ENCODE peak calls at places on chromosomes 16 and 17, in seven cellular contexts. Y is testis; D is RWPE1; I is sigmoid colon; P is esophagus muscularis mucosa; W is CD8-positive, alpha-beta T cell; E is thoracic aorta. B is an unnamed sample.

GRCh38 chr17:14815079-14815478 is 450.0 kb downstream of the PMP22 start:
- DNase-seq in Y (no peak), D (peak), I (no peak), P (no peak), W (no peak), E (no peak), B (no peak)

GRCh38 chr17:71188811-71189492 is 931.9 kb upstream of the SOX9 start:
- DNase-seq in Y (no peak), D (peak), I (no peak), P (no peak), W (no peak), E (no peak), B (no peak)

GRCh38 chr16:10003486-10003885 is 178.7 kb downstream of the GRIN2A start:
- DNase-seq in Y (no peak), D (no peak), I (no peak), P (no peak), W (no peak), E (no peak), B (no peak)

GRCh38 chr17:56948491-56948890 is 12.4 kb downstream of the COIL start:
- DNase-seq in Y (no peak), D (no peak), I (no peak), P (no peak), W (no peak), E (no peak), B (no peak)

GRCh38 chr17:64123114-64123513 is 6.8 kb downstream of the ERN1 start:
- DNase-seq in Y (no peak), D (no peak), I (no peak), P (no peak), W (no peak), E (no peak), B (no peak)

GRCh38 chr16:19868421-19868820 is 16.2 kb downstream of the GPRC5B start:
- DNase-seq in Y (peak), D (no peak), I (no peak), P (no peak), W (no peak), E (no peak), B (no peak)

GRCh38 chr17:40351185-40352043 is 13.1 kb downstream of the GJD3 start:
- DNase-seq in Y (no peak), D (no peak), I (no peak), P (no peak), W (no peak), E (no peak), B (no peak)

GRCh38 chr16:84069540-84069939 is 26.9 kb upstream of the SLC38A8 start:
- DNase-seq in Y (no peak), D (no peak), I (no peak), P (no peak), W (no peak), E (no peak), B (no peak)

GRCh38 chr17:19024101-19025078 is 19.8 kb upstream of the FAM83G start:
- DNase-seq in Y (no peak), D (peak), I (peak), P (no peak), W (no peak), E (no peak), B (no peak)

GRCh38 chr17:40532520-40533253 is 31.3 kb upstream of the TNS4 start:
- DNase-seq in Y (no peak), D (no peak), I (peak), P (no peak), W (no peak), E (no peak), B (no peak)

GRCh38 chr17:62617894-62618472 is 9.5 kb upstream of the MRC2 start:
- DNase-seq in Y (no peak), D (no peak), I (no peak), P (no peak), W (no peak), E (no peak), B (no peak)

GRCh38 chr17:45218895-45219661 is 2.6 kb upstream of the FMNL1 start:
- DNase-seq in Y (peak), D (peak), I (peak), P (no peak), W (peak), E (peak), B (peak)

DNA sequence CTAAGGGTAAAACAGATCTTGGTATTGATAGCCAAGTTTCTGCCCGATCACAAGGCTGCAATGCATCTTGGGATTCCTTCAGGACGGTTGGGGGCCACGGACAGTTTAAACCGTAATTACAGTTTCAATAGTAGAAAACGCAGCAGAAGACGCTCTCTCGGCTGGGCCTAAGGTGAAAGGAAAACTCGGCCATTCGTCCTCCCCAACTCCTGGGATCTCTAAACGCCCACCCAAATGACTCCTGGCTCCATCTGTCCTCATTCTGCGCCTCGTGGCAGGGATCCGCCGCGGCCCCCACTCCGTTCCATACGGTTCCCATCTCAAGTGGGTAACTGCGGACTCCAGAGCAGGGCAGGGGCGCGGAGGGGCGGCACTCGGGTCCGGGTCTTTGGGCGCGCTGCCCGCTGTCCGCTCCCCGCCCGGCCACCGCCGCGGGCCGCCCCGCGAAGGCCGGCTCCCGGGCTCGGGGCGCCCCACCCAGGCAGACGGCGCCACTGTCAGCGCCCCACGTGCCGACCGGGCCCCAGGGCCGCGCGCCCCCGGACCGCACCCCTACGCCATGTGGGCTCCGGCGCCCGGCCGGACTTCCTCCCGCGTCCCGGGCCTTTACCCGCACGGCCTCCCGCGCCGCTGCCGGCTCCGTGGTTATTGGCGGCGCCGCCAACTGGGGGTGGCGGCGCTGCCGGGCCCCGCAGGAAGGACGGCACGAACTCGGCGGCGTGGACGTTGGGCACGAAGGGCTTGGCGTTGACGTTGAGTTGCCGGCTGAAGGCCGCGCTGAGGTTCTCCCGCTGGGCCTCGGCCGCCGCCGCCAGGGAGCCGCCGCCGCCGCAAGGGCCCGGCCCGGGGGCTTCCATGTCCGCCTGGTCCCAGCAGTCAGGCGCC is 755 bp downstream of the GSPT1 start:
- DNase-seq in Y (peak), D (no peak), I (peak), P (no peak), W (peak), E (no peak), B (peak)
- TF ChIP-seq CTCF in Y (peak), D (no peak), I (no peak), P (peak), W (no peak), E (no peak), B (no peak)

DNA sequence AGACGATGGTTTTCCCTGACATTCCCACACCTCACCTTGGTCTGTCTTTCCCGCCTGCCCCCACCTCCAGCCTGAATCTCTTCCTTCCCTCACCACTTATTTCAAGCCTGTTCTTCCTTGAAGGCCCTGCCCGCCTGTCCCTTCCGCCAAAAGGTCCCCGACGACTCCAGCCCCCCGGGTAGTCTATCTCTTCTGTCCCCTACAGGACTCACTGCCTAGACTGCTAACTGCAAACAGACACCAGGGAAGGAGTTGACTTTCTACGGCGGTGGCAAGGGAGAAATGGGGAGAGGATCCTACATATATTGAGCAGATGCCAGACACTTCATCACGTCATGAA is 53.7 kb downstream of the NT5M start:
- DNase-seq in Y (no peak), D (no peak), I (no peak), P (no peak), W (no peak), E (no peak), B (no peak)
- H3K27ac ChIP-seq in Y (no peak), D (no peak), I (no peak), P (no peak), W (no peak), E (no peak), B (no peak)

GRCh38 chr17:58517378-58517927 is 3.0 kb upstream of the MTMR4 start:
- DNase-seq in Y (no peak), D (no peak), I (no peak), P (no peak), W (no peak), E (no peak), B (no peak)

GRCh38 chr17:58517928-58518609 is 3.6 kb upstream of the MTMR4 start:
- DNase-seq in Y (peak), D (peak), I (peak), P (peak), W (peak), E (peak), B (peak)

GRCh38 chr17:58516644-58517377 is 2.4 kb upstream of the MTMR4 start:
- DNase-seq in Y (no peak), D (no peak), I (peak), P (no peak), W (no peak), E (no peak), B (no peak)

GRCh38 chr17:58521680-58522079 is 7.2 kb upstream of the MTMR4 start:
- DNase-seq in Y (no peak), D (no peak), I (no peak), P (no peak), W (no peak), E (no peak), B (no peak)

DNA sequence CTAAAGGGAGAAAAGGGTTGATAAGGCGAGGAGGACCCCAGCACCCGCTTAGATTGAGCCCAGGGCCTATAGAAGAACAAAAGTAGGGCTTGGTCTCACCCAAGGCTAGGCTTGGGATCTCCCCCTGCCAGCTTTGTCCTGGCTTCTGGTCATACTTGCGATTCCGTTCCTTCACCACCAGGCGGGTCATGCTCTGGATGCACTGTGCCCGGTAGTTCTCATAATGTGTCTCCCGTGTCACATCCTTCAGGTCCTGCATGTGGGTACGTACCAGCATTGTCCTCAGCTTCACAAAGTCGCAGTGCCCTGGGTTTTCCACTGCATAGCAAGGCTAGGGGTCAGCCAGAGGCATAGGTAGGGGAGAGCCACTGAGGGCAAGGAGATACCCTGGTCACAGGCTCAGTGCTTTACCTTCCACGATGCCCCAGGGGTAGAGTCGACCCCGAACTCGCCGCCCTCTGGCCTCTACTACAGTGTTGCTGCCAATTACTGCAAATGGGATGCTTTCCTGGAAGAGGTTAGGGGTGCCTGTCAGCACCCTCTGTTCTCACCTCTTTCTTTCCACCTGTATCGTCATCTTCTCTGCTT is 6.5 kb upstream of the MTMR4 start:
- DNase-seq in Y (no peak), D (no peak), I (no peak), P (no peak), W (no peak), E (no peak), B (no peak)
- TF ChIP-seq CTCF in Y (no peak), D (no peak), I (no peak), P (no peak), W (no peak), E (peak), B (no peak)

DNA sequence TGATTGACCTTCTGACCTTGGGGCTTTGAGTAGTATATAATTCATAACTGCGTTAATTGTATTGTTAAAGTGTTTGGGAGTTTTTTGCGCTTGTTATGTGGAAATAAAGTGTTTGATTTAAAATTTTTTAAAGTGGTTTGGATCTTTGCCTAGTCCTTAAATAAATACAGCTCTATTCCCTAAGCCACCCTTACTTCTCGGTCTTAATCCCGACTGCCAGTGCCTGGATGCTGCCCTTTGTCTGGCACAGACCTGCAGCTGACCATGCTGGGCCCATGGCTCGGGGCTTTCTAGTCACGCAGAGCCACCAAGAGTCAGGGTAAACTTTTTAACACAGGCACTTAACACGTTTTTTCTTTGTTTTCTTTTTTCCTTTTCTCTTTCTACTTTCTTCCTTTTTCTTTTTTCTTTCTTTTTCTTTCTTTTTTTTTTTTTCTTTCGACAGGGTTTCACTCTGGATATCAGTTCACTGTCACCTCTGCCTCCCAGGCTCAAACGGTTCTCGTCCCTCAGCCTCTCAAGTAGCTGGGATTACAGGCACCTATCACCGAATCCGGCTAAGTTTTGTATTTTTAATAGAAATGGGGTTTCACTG is 19.6 kb upstream of the SLC5A11 start:
- DNase-seq in Y (no peak), D (no peak), I (no peak), P (no peak), W (no peak), E (no peak), B (no peak)
- H3K27ac ChIP-seq in Y (no peak), D (no peak), I (no peak), P (peak), W (no peak), E (peak), B (no peak)

GRCh38 chr17:2282297-2282873 is 21.2 kb downstream of the SMG6 start:
- DNase-seq in Y (no peak), D (peak), I (no peak), P (no peak), W (no peak), E (no peak), B (no peak)
- TF ChIP-seq CTCF in Y (peak), D (peak), I (peak), P (peak), W (peak), E (peak), B (peak)

GRCh38 chr17:49461580-49461979 is 33.5 kb upstream of the NGFR start:
- DNase-seq in Y (no peak), D (no peak), I (no peak), P (no peak), W (no peak), E (no peak), B (no peak)

GRCh38 chr17:49457564-49458535 is 37.2 kb upstream of the NGFR start:
- DNase-seq in Y (no peak), D (no peak), I (no peak), P (no peak), W (no peak), E (no peak), B (no peak)

GRCh38 chr17:49456172-49456965 is 38.7 kb upstream of the NGFR start:
- DNase-seq in Y (peak), D (no peak), I (no peak), P (no peak), W (no peak), E (no peak), B (no peak)

GRCh38 chr17:49460401-49460800 is 34.7 kb upstream of the NGFR start:
- DNase-seq in Y (no peak), D (no peak), I (no peak), P (no peak), W (no peak), E (no peak), B (no peak)

DNA sequence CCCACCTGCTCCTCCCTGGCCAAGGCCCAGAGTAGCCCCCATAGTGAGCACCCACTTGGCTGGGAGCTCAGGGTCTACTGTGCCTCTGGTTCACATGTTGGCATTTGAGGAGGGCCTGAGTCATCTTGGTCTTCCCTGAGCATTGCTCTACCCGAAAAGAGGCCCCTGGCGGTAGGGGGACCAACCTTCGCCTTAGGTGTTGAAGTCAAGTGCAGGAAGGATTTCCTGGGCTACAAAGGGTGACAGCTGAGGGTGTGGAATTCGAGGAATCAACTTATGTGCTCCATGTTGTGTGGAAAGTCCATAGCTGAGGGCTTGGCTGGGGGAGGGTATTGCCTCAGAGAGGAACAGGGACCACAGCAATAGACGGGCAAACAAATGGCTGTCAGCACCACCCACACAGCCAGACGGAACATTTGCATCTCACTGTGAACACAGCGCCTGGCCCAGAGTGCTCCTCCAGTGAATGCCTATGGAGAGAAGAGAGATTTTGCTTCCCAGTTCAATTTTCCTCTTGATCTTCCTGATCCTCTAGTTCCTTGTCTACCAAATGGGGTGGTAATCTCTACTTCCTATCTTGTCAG is 35.6 kb upstream of the NGFR start:
- DNase-seq in Y (no peak), D (no peak), I (no peak), P (no peak), W (no peak), E (no peak), B (no peak)
- H3K27ac ChIP-seq in Y (no peak), D (no peak), I (no peak), P (no peak), W (no peak), E (no peak), B (no peak)

GRCh38 chr16:71259086-71259485 is 28.6 kb upstream of the HYDIN start:
- DNase-seq in Y (no peak), D (no peak), I (no peak), P (no peak), W (no peak), E (no peak), B (no peak)
- TF ChIP-seq CTCF in Y (no peak), D (no peak), I (no peak), P (no peak), W (no peak), E (no peak), B (no peak)

DNA sequence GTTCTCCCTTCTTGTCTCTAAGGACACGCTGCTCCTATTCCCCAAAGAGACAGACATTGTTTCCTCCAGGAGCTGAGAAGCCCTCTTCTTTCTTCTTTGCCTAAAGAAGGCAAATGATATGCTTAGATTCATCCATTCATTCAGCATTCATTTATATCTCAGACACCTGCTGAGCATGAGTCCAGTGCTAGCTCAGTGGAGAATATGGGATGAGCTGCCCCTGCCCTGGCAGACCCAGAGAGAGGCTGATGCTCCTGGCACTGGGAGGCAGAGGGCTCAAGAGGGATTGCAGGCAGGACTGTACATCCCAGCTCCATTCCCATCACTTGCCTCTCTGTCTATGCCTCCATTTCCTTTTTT is 4.4 kb upstream of the ALDOA start:
- DNase-seq in Y (no peak), D (no peak), I (no peak), P (no peak), W (no peak), E (no peak), B (no peak)
- H3K27ac ChIP-seq in Y (no peak), D (peak), I (no peak), P (peak), W (no peak), E (no peak), B (no peak)